ENCODE peak calls at places on chromosomes 2 and 18, in eight cellular contexts. Z is C1 segment of cervical spinal cord, V is NCI-H748 treated with DMSO at 0.1 percent for 48 hours, U is activated T-cell treated with anti-CD3 and anti-CD28 coated beads for 1 hour, R is WTC11, M is RPMI8226, F is T-helper 1 cell, L is mucosa of descending colon. C is an unnamed sample.

GRCh38 chr18:32086866-32087265 is 4.8 kb upstream of the RNF138 start:
- DNase-seq in Z (no peak), V (no peak), U (no peak), R (no peak), M (no peak), F (no peak), L (no peak), C (no peak)

GRCh38 chr2:207395535-207396251 is 134.1 kb upstream of the CREB1 start:
- DNase-seq in Z (no peak), V (no peak), U (no peak), R (no peak), M (no peak), F (no peak), L (no peak), C (no peak)

GRCh38 chr2:137252934-137253333 is 487.6 kb downstream of the THSD7B start:
- DNase-seq in Z (no peak), V (no peak), U (no peak), R (no peak), M (no peak), F (no peak), L (no peak), C (no peak)

GRCh38 chr2:11385847-11386246 is 41.4 kb upstream of the ROCK2 start:
- DNase-seq in Z (no peak), V (no peak), U (no peak), R (no peak), M (no peak), F (no peak), L (no peak), C (no peak)

GRCh38 chr2:218362606-218363005 is 5.9 kb downstream of the CATIP start:
- DNase-seq in Z (no peak), V (no peak), U (no peak), R (no peak), M (no peak), F (no peak), L (no peak), C (no peak)

GRCh38 chr2:16614314-16614860 is 51.2 kb downstream of the CYRIA start:
- DNase-seq in Z (no peak), V (peak; percentile 37), U (no peak), R (no peak), M (peak; percentile 6), F (no peak), L (no peak), C (no peak)

GRCh38 chr2:177282787-177283533 is 18.4 kb upstream of the NFE2L2 start:
- DNase-seq in Z (no peak), V (no peak), U (no peak), R (no peak), M (no peak), F (no peak), L (no peak), C (no peak)

GRCh38 chr2:85710687-85711577 is 16.8 kb downstream of the GNLY start:
- DNase-seq in Z (no peak), V (no peak), U (no peak), R (no peak), M (no peak), F (no peak), L (no peak), C (no peak)

GRCh38 chr2:216362730-216363129 is 9.6 kb downstream of the MARCHF4 start:
- DNase-seq in Z (no peak), V (no peak), U (no peak), R (no peak), M (no peak), F (no peak), L (no peak), C (no peak)

GRCh38 chr2:16109368-16109820 is 169.0 kb downstream of the MYCN start:
- DNase-seq in Z (no peak), V (no peak), U (no peak), R (no peak), M (no peak), F (no peak), L (no peak), C (no peak)

GRCh38 chr2:30990736-30991135 is 147.5 kb downstream of the GALNT14 start:
- DNase-seq in Z (no peak), V (no peak), U (no peak), R (no peak), M (no peak), F (no peak), L (no peak), C (no peak)

GRCh38 chr2:98140210-98140609 is 53.2 kb downstream of the VWA3B start:
- DNase-seq in Z (no peak), V (no peak), U (no peak), R (no peak), M (no peak), F (no peak), L (no peak), C (no peak)

GRCh38 chr2:138994502-138994901 is 214.3 kb upstream of the NXPH2 start:
- DNase-seq in Z (no peak), V (no peak), U (no peak), R (no peak), M (no peak), F (no peak), L (no peak), C (no peak)

GRCh38 chr18:11733031-11733430 is 44.0 kb downstream of the GNAL start:
- DNase-seq in Z (peak; percentile 22), V (peak; percentile 48), U (peak; percentile 61), R (peak; percentile 90), M (peak; percentile 77), F (no peak), L (peak; percentile 76), C (peak; percentile 70)

GRCh38 chr2:73292906-73293533 is 328 bp downstream of the EGR4 start:
- DNase-seq in Z (no peak), V (no peak), U (no peak), R (peak; percentile 29), M (no peak), F (no peak), L (no peak), C (no peak)

GRCh38 chr2:222819722-222820333 is 41.0 kb upstream of the ACSL3 start:
- DNase-seq in Z (no peak), V (no peak), U (no peak), R (no peak), M (no peak), F (no peak), L (no peak), C (no peak)

GRCh38 chr2:58521803-58522602 is 280.9 kb upstream of the FANCL start:
- DNase-seq in Z (no peak), V (no peak), U (no peak), R (no peak), M (no peak), F (no peak), L (no peak), C (no peak)

GRCh38 chr2:173909846-173910245 is 55.3 kb downstream of the SP3 start:
- DNase-seq in Z (no peak), V (no peak), U (no peak), R (no peak), M (no peak), F (no peak), L (no peak), C (no peak)

GRCh38 chr2:41781082-41781481 is 266.7 kb upstream of the PKDCC start:
- DNase-seq in Z (no peak), V (no peak), U (no peak), R (no peak), M (no peak), F (no peak), L (no peak), C (no peak)

GRCh38 chr18:79961527-79962291 is 2.7 kb upstream of the HSBP1L1 start:
- DNase-seq in Z (no peak), V (no peak), U (no peak), R (no peak), M (no peak), F (no peak), L (peak; percentile 71), C (no peak)

C was measured in mucosa of gallbladder.